ENCODE peak calls at places on chromosomes 1 and 21, in seven cellular contexts. C, W, U, X, A, M and V are unnamed samples. For H3K9me3, the result is how much of the 10 kb centered on the place peaks cover.

GRCh38 chr1:25844485-25845337 is 14.5 kb downstream of the AUNIP start:
- DNase-seq in C (no peak), W (no peak), U (no peak), X (no peak), A (no peak), M (no peak), V (no peak)

GRCh38 chr1:11682799-11683198 is 1.9 kb upstream of the MAD2L2 start:
- DNase-seq in C (no peak), W (no peak), U (no peak), X (no peak), A (no peak), M (no peak), V (no peak)

GRCh38 chr1:222928212-222928611 is 113.4 kb downstream of the DISP1 start:
- DNase-seq in C (no peak), W (peak), U (no peak), X (peak), A (peak), M (peak), V (no peak)

GRCh38 chr1:170261669-170262068 is 115.9 kb downstream of the NTMT2 start:
- DNase-seq in C (no peak), W (no peak), U (no peak), X (no peak), A (no peak), M (no peak), V (no peak)

GRCh38 chr1:170032531-170033295 is 41.8 kb downstream of the KIFAP3 start:
- DNase-seq in C (no peak), W (no peak), U (no peak), X (no peak), A (no peak), M (no peak), V (no peak)

GRCh38 chr1:235919797-235920475 is 53.2 kb upstream of the LYST start:
- DNase-seq in C (no peak), W (no peak), U (peak), X (no peak), A (no peak), M (no peak), V (no peak)

GRCh38 chr1:26358411-26359384 is 4.8 kb upstream of the CRYBG2 start:
- DNase-seq in C (peak), W (no peak), U (peak), X (peak), A (no peak), M (peak), V (peak)

GRCh38 chr1:247281001-247281574 is 25.2 kb downstream of the VN1R5 start:
- DNase-seq in C (no peak), W (no peak), U (no peak), X (no peak), A (no peak), M (no peak), V (no peak)

GRCh38 chr1:203129501-203130231 is 2.1 kb downstream of the ADORA1 start:
- DNase-seq in C (no peak), W (no peak), U (no peak), X (peak), A (no peak), M (peak), V (no peak)

GRCh38 chr1:76109404-76109803 is 34.9 kb downstream of the ST6GALNAC3 start:
- DNase-seq in C (no peak), W (no peak), U (no peak), X (no peak), A (no peak), M (no peak), V (no peak)

GRCh38 chr1:215518594-215518993 is 48.5 kb upstream of the KCTD3 start:
- DNase-seq in C (no peak), W (no peak), U (no peak), X (no peak), A (no peak), M (no peak), V (no peak)

GRCh38 chr1:54989968-54990810 is 8.5 kb upstream of the BSND start:
- DNase-seq in C (no peak), W (no peak), U (no peak), X (no peak), A (no peak), M (no peak), V (no peak)

GRCh38 chr1:4794020-4794780 is 139.8 kb downstream of the AJAP1 start:
- DNase-seq in C (no peak), W (no peak), U (peak), X (no peak), A (no peak), M (no peak), V (no peak)

GRCh38 chr1:66642992-66643391 is 109.0 kb downstream of the SGIP1 start:
- DNase-seq in C (no peak), W (no peak), U (peak), X (no peak), A (no peak), M (no peak), V (no peak)

GRCh38 chr1:3105167-3105863 is 36.3 kb downstream of the PRDM16 start:
- DNase-seq in C (no peak), W (no peak), U (no peak), X (peak), A (no peak), M (no peak), V (no peak)

GRCh38 chr1:110339427-110340206 is 440 bp downstream of the RBM15 start:
- DNase-seq in C (peak), W (peak), U (no peak), X (peak), A (no peak), M (no peak), V (no peak)

GRCh38 chr1:11056504-11056903 is 3.3 kb downstream of the SRM start:
- DNase-seq in C (no peak), W (peak), U (no peak), X (no peak), A (no peak), M (no peak), V (no peak)

GRCh38 chr1:112296908-112297307 is 99.1 kb upstream of the CTTNBP2NL start:
- DNase-seq in C (no peak), W (no peak), U (no peak), X (no peak), A (no peak), M (no peak), V (no peak)

GRCh38 chr1:205237526-205238484 is 10.1 kb downstream of the TMCC2 start:
- DNase-seq in C (no peak), W (no peak), U (no peak), X (no peak), A (no peak), M (no peak), V (no peak)

GRCh38 chr1:170580636-170581035 is 48.7 kb downstream of the GORAB start:
- DNase-seq in C (no peak), W (no peak), U (no peak), X (no peak), A (no peak), M (no peak), V (no peak)

GRCh38 chr21:43956667-43957030 is 55.5 kb upstream of the TRAPPC10 start:
- DNase-seq in C (no peak), W (no peak), U (no peak), X (no peak), A (no peak), M (no peak), V (no peak)

GRCh38 chr1:86419277-86419903 is 4.6 kb upstream of the CLCA2 start:
- DNase-seq in C (peak), W (no peak), U (peak), X (no peak), A (no peak), M (no peak), V (peak)

GRCh38 chr1:17565551-17565971 is 26.1 kb downstream of the ARHGEF10L start:
- DNase-seq in C (no peak), W (no peak), U (no peak), X (no peak), A (no peak), M (peak), V (no peak)

GRCh38 chr1:91007827-91008226 is 14.0 kb downstream of the ZNF644 start:
- DNase-seq in C (no peak), W (no peak), U (no peak), X (no peak), A (no peak), M (no peak), V (no peak)
- H3K9me3 ChIP-seq in C (under half), W (under half), U (under half), X (under half), A (under half), M (under half), V (under half)

GRCh38 chr1:174892016-174892415 is 107.7 kb upstream of the CACYBP start:
- DNase-seq in C (no peak), W (no peak), U (no peak), X (no peak), A (no peak), M (no peak), V (no peak)

GRCh38 chr1:174894087-174894768 is 105.5 kb upstream of the CACYBP start:
- DNase-seq in C (no peak), W (no peak), U (no peak), X (no peak), A (no peak), M (no peak), V (no peak)

GRCh38 chr1:174890024-174890423 is 109.7 kb upstream of the CACYBP start:
- DNase-seq in C (no peak), W (no peak), U (no peak), X (no peak), A (no peak), M (no peak), V (no peak)
- H3K9me3 ChIP-seq in C (under half), W (under half), U (under half), X (under half), A (under half), M (under half), V (under half)

GRCh38 chr1:152486400-152487006 is 24.1 kb upstream of the LCE5A start:
- DNase-seq in C (no peak), W (no peak), U (no peak), X (no peak), A (no peak), M (no peak), V (no peak)
- H3K9me3 ChIP-seq in C (under half), W (under half), U (under half), X (under half), A (under half), M (under half), V (under half)

GRCh38 chr1:228370941-228371740 is 35.5 kb downstream of the TRIM11 start:
- DNase-seq in C (no peak), W (peak), U (no peak), X (peak), A (peak), M (peak), V (peak)

GRCh38 chr1:228368801-228369607 is 37.6 kb downstream of the TRIM11 start:
- DNase-seq in C (no peak), W (peak), U (no peak), X (peak), A (peak), M (peak), V (no peak)

GRCh38 chr1:228369608-228370438 is 36.8 kb downstream of the TRIM11 start:
- DNase-seq in C (no peak), W (peak), U (no peak), X (peak), A (peak), M (peak), V (no peak)

GRCh38 chr1:228371741-228372182 is 34.9 kb downstream of the TRIM11 start:
- DNase-seq in C (no peak), W (peak), U (no peak), X (no peak), A (no peak), M (no peak), V (no peak)

DNA sequence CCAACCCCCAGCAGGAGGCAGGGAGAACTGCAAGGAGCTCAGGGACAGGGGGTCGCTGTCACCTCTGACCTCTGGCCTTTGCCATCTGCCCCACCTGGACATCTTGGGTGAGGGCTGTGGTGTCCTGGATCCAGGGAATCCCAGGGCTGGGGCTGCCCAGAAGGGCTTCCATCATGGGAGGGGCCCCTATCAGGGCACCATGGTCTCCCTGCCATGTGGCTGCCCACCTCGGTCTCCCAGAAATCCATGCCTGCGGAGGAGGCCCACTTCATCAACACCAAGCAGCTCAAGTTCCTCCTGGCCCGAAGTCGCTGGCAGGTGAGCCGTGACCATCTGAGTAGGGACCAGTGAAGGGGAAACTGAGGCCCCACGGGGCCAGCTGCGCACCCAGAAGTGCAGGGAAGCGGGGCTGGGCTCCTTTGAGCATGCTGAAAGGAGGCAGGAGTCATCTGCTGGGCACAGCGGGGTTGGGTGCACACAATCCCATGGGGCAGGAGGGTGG is 36.1 kb downstream of the TRIM11 start:
- DNase-seq in C (no peak), W (peak), U (no peak), X (peak), A (peak), M (peak), V (no peak)
- H3K9me3 ChIP-seq in C (under half), W (under half), U (under half), X (under half), A (under half), M (under half), V (under half)

DNA sequence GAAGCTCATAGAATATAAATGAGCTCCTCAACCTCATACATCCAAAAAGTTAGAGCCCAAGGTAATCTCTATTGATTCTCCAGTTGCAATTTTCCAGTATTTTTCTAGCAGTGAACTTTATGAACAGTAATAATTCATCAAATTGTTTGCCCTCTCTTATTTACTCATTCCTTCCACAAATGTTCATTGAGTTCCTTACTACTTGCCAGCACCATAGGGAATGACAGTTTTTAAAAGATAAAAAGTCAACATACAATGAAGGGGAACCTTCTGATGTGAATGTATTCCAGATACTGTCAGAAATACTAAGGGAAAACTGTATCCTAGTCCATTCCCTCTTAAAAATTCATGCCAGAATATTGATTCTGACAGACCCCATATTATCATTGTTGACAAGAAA is 277.0 kb upstream of the C1orf87 start:
- DNase-seq in C (no peak), W (no peak), U (no peak), X (no peak), A (no peak), M (no peak), V (no peak)
- H3K9me3 ChIP-seq in C (under half), W (under half), U (under half), X (under half), A (under half), M (under half), V (under half)

GRCh38 chr1:229597877-229598276 is 28.0 kb downstream of the TAF5L start:
- DNase-seq in C (no peak), W (no peak), U (no peak), X (no peak), A (no peak), M (no peak), V (no peak)
- H3K9me3 ChIP-seq in C (under half), W (under half), U (under half), X (under half), A (under half), M (under half), V (under half)

GRCh38 chr1:152344463-152344862 is 15.3 kb downstream of the FLG2 start:
- DNase-seq in C (no peak), W (no peak), U (no peak), X (no peak), A (no peak), M (no peak), V (no peak)
- H3K9me3 ChIP-seq in C (under half), W (under half), U (under half), X (under half), A (under half), M (under half), V (under half)